ENCODE peak calls at places on chromosomes 5 and 9, in five cellular contexts. B is ovary, E is H54, H is germinal center, C is immature natural killer cell. G is an unnamed sample.

GRCh38 chr5:32859211-32859641 is 148.1 kb downstream of the NPR3 start:
- DNase-seq in E (no peak), H (no peak), B (no peak), C (no peak), G (no peak)

GRCh38 chr5:176637556-176637955 is 7.1 kb downstream of the EIF4E1B start:
- DNase-seq in E (no peak), B (no peak), C (no peak), H (no peak), G (no peak)

GRCh38 chr5:136425914-136426313 is 60.6 kb upstream of the TRPC7 start:
- DNase-seq in C (no peak), E (no peak), H (no peak), B (no peak), G (no peak)

GRCh38 chr9:91427873-91428272 is 4.2 kb upstream of the NFIL3 start:
- DNase-seq in C (no peak), B (no peak), H (no peak), E (peak; percentile 49), G (no peak)

GRCh38 chr9:113360242-113360842 is 11.0 kb downstream of the BSPRY start:
- DNase-seq in E (no peak), H (no peak), C (no peak), B (no peak), G (no peak)

GRCh38 chr9:114098660-114099522 is at the start of gene KIF12:
- DNase-seq in B (peak; percentile 43), E (no peak), C (no peak), H (peak; percentile 20), G (peak; percentile 84)

GRCh38 chr9:81687521-81688261 is 1.7 kb downstream of the TLE1 start:
- DNase-seq in B (peak; percentile 58), C (peak; percentile 38), H (no peak), E (peak; percentile 42), G (peak; percentile 84)

GRCh38 chr9:109442716-109443115 is 55.4 kb downstream of the PTPN3 start:
- DNase-seq in C (no peak), E (no peak), H (no peak), B (no peak), G (no peak)

GRCh38 chr5:158990979-158991378 is 108.7 kb downstream of the EBF1 start:
- DNase-seq in B (no peak), E (no peak), C (no peak), H (no peak), G (no peak)

GRCh38 chr5:115586525-115587146 is 15.6 kb downstream of the TICAM2 start:
- DNase-seq in C (peak; percentile 27), E (no peak), H (no peak), B (no peak), G (no peak)

GRCh38 chr9:120705174-120705573 is 9.1 kb downstream of the MEGF9 start:
- DNase-seq in H (no peak), E (no peak), B (no peak), C (no peak), G (no peak)

GRCh38 chr5:174599992-174600391 is 124.4 kb upstream of the MSX2 start:
- DNase-seq in H (no peak), B (no peak), E (no peak), C (no peak), G (no peak)

GRCh38 chr9:133717113-133718031 is 20.8 kb downstream of the SARDH start:
- DNase-seq in H (no peak), E (no peak), B (no peak), C (no peak), G (peak; percentile 60)

GRCh38 chr5:81768960-81769452 is 18.1 kb upstream of the SSBP2 start:
- DNase-seq in E (peak; percentile 45), B (no peak), C (no peak), H (no peak), G (no peak)

GRCh38 chr5:134304306-134304705 is 62.7 kb downstream of the CDKL3 start:
- DNase-seq in E (no peak), B (no peak), C (no peak), H (no peak), G (no peak)

GRCh38 chr9:108142504-108143201 is 653.1 kb upstream of the KLF4 start:
- DNase-seq in C (no peak), B (peak; percentile 83), E (no peak), H (no peak), G (peak; percentile 86)

GRCh38 chr5:98541641-98542040 is 231.8 kb upstream of the RGMB start:
- DNase-seq in C (no peak), E (no peak), B (no peak), H (no peak), G (no peak)

GRCh38 chr9:128374221-128374675 is 3.1 kb downstream of the URM1 start:
- DNase-seq in C (no peak), E (no peak), H (no peak), B (no peak), G (peak; percentile 68)

GRCh38 chr5:136910625-136911024 is 545.3 kb upstream of the TRPC7 start:
- DNase-seq in H (no peak), E (no peak), B (no peak), C (no peak), G (no peak)

GRCh38 chr5:64339776-64340175 is 166.0 kb upstream of the RGS7BP start:
- DNase-seq in E (no peak), H (no peak), C (no peak), B (no peak), G (no peak)

GRCh38 chr9:133991964-133992779 is at the start of gene VAV2:
- DNase-seq in C (peak; percentile 43), H (peak; percentile 44), E (peak; percentile 84), B (peak; percentile 46), G (no peak)

GRCh38 chr9:89179920-89180667 is 1.5 kb upstream of the SHC3 start:
- DNase-seq in B (peak; percentile 57), E (peak; percentile 98), C (no peak), H (peak; percentile 25), G (peak; percentile 88)

GRCh38 chr9:37943329-37944265 is 39.7 kb upstream of the SLC25A51 start:
- DNase-seq in C (no peak), E (peak; percentile 42), H (no peak), B (peak; percentile 57), G (no peak)

GRCh38 chr9:96858018-96858573 is 3.8 kb upstream of the ZNF782 start:
- DNase-seq in E (peak; percentile 80), H (no peak), C (no peak), B (no peak), G (no peak)

GRCh38 chr5:5403736-5404135 is 18.7 kb upstream of the ICE1 start:
- DNase-seq in B (no peak), C (no peak), E (no peak), H (no peak), G (no peak)

GRCh38 chr9:133227242-133227860 is 18.3 kb upstream of the OBP2B start:
- DNase-seq in E (no peak), H (no peak), B (no peak), C (no peak), G (no peak)

GRCh38 chr9:131277673-131278420 is 1.5 kb upstream of the FAM78A start:
- DNase-seq in E (peak; percentile 68), B (peak; percentile 67), C (peak; percentile 59), H (peak; percentile 89), G (peak; percentile 97)

GRCh38 chr9:69200071-69200470 is 26.0 kb downstream of the TJP2 start:
- DNase-seq in B (peak; percentile 71), E (peak; percentile 77), C (no peak), H (no peak), G (no peak)